ENCODE peak calls at places on chromosomes 7 and 10, in four cellular contexts. L, M, F and I are unnamed samples.

GRCh38 chr10:71302874-71303568 is 16.0 kb upstream of the SLC29A3 start:
- DNase-seq in M (peak), F (peak), L (peak), I (peak)

GRCh38 chr10:87862644-87863101 is 660 bp downstream of the KLLN start:
- DNase-seq in F (no peak), M (no peak), L (no peak), I (no peak)

GRCh38 chr10:123564631-123565030 is 101.5 kb upstream of the GPR26 start:
- DNase-seq in M (no peak), L (no peak), F (no peak), I (no peak)

GRCh38 chr7:154440656-154441055 is 388.5 kb downstream of the DPP6 start:
- DNase-seq in F (no peak), L (no peak), M (no peak), I (no peak)

GRCh38 chr7:16428182-16428581 is 6.8 kb upstream of the CRPPA start:
- DNase-seq in L (no peak), M (no peak), F (no peak), I (no peak)

GRCh38 chr10:30059209-30060107 is at the start of gene JCAD:
- DNase-seq in F (peak), M (peak), L (no peak), I (no peak)

GRCh38 chr7:14233026-14233897 is 243.8 kb upstream of the ETV1 start:
- DNase-seq in L (peak), M (peak), F (no peak), I (no peak)

GRCh38 chr10:13803566-13804554 is 217.1 kb downstream of the PRPF18 start:
- DNase-seq in L (peak), F (no peak), M (no peak), I (no peak)

GRCh38 chr10:16470747-16471146 is 33.9 kb downstream of the PTER start:
- DNase-seq in L (no peak), M (no peak), F (peak), I (no peak)

GRCh38 chr7:73840715-73841379 is 1.5 kb downstream of the METTL27 start:
- DNase-seq in L (no peak), M (no peak), F (no peak), I (no peak)

GRCh38 chr7:80771523-80771922 is 133.1 kb downstream of the CD36 start:
- DNase-seq in L (peak), M (peak), F (no peak), I (no peak)

GRCh38 chr10:133154996-133155778 is 4.8 kb upstream of the KNDC1 start:
- DNase-seq in F (no peak), L (no peak), M (no peak), I (no peak)

DNA sequence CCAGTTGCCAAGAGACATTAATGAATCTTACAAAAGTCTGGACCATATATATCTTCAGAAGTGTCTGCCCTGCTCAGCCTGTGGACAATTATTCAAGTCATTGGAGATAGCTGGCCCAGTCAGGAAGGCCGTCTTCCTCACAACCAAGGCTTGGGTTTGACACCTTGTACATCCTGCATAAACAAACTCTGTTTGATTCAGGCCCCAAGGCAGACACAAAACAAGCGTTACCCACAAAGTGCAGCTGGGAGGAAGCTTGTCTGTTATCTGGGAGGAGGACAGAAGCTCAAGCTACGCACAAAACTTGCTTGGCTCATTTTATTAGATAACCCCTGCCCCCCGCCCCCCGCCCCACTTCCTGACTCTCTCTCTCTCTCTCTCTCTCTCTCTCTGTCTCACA is 167.0 kb upstream of the WDR11 start:
- DNase-seq in F (peak), L (no peak), M (no peak), I (no peak)
- TF ChIP-seq CTCF in F (no peak), L (no peak), M (no peak), I (no peak)

DNA sequence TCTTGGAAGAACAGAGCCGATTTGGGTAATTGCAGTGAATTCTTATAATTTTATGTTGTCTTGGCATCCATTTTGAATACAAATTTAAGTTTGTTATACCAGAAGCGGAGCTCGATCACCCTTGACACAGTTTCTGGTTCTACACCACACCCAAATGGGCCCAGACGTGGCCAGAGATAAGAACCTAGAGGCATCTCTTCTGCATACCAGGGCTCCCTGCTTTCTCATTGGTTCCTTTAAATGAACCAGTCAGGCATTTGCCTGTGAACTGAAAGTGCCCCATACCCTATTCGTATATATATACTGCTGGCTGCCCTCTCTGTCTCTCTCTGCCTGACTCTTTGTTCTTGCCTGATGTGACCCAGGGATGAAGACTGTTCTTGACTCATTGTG is 35.0 kb downstream of the DNAJB9 start:
- DNase-seq in L (no peak), F (no peak), M (no peak), I (no peak)
- H3K4me2 ChIP-seq in L (no peak), F (no peak), M (no peak), I (no peak)

GRCh38 chr7:1236132-1236655 is 3.5 kb downstream of the UNCX start:
- DNase-seq in M (no peak), F (no peak), L (no peak), I (no peak)

GRCh38 chr7:1233328-1234048 is 816 bp downstream of the UNCX start:
- DNase-seq in L (no peak), F (no peak), M (no peak), I (no peak)

GRCh38 chr7:1234049-1234691 is 1.5 kb downstream of the UNCX start:
- DNase-seq in F (no peak), M (no peak), L (no peak), I (no peak)

GRCh38 chr7:1235501-1236131 is 2.9 kb downstream of the UNCX start:
- DNase-seq in L (no peak), M (no peak), F (no peak), I (no peak)

GRCh38 chr7:1234794-1235500 is 2.3 kb downstream of the UNCX start:
- DNase-seq in L (no peak), M (no peak), F (no peak), I (no peak)
- TF ChIP-seq EZH2 in L (peak), M (no peak), F (peak), I (no peak)

DNA sequence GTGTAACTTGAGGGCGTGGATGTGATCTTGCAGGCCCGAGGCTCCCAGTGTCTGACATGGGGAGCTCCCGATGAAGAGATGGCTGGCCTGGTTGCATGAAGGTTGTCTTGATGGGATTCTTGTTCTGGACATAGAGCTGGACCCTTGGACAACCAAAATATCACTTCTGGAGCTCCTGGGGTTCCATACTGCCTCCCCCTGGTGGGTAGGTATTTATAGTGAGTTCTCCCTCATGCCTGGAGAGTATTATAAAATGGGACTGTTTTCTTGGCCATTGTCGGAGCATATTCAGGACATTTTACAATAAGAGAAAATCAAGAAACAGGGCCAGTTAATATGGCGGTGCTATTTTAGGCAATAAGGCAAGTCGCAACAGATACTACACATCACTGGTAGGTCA is 32.6 kb upstream of the GIMAP8 start:
- DNase-seq in L (no peak), F (no peak), M (no peak), I (no peak)
- TF ChIP-seq CTCF in L (peak), F (no peak), M (no peak), I (peak)

GRCh38 chr10:75397571-75397921 is 4.0 kb downstream of the ZNF503 start:
- DNase-seq in M (no peak), L (peak), F (peak), I (no peak)

GRCh38 chr10:75395171-75395954 is 6.2 kb downstream of the ZNF503 start:
- DNase-seq in L (peak), M (peak), F (peak), I (no peak)

GRCh38 chr10:75396861-75397570 is 4.5 kb downstream of the ZNF503 start:
- DNase-seq in M (peak), F (peak), L (peak), I (no peak)

GRCh38 chr10:75398238-75398629 is 3.3 kb downstream of the ZNF503 start:
- DNase-seq in F (peak), L (no peak), M (no peak), I (no peak)

DNA sequence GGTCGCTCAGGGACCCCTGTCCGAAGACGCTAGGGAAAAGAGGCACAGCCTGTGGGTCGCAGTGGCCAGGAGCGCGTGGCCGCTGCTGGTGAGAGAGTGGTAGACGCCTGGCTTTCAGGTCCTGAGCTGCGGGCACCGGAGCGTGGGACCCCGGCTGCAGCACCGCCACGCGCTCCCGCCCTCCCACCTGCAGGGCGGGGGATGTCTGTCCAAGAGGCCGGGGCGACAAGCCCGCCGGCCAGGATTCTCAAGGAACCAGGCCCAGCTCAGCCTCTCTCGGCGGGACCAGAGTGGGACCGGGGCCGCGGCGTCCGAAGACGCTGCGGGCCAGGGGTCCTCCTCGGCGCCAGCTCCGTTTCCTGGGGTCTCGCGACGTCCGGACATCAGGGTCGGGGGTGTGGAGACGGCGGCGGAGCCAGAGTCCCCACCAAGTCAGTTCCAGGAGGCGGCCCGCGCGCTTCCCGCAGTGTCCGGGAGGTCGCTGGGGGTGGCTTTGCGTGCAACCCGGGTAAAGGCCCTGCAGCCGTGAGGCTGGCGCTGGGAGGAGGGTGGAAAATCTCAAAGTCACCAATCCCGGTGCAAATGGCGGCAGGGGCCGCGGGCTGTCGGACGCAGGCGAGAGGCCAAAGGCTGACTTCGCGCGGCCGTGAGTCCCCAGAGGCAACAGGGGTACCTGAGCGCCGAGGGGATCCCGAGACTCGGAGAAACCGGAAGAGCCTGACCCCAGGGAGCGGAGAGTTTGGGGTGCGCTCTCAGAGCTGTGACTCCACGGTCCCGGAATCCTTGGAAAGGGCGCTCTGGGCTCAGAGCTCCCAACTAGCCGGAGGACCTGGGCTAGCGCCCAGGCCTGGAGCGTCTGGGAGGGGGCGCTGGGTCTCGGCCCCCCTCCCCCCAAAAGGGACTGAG is 5.4 kb downstream of the ZNF503 start:
- DNase-seq in F (peak), M (peak), L (peak), I (no peak)
- H3K4me2 ChIP-seq in F (peak), M (peak), L (peak), I (peak)

DNA sequence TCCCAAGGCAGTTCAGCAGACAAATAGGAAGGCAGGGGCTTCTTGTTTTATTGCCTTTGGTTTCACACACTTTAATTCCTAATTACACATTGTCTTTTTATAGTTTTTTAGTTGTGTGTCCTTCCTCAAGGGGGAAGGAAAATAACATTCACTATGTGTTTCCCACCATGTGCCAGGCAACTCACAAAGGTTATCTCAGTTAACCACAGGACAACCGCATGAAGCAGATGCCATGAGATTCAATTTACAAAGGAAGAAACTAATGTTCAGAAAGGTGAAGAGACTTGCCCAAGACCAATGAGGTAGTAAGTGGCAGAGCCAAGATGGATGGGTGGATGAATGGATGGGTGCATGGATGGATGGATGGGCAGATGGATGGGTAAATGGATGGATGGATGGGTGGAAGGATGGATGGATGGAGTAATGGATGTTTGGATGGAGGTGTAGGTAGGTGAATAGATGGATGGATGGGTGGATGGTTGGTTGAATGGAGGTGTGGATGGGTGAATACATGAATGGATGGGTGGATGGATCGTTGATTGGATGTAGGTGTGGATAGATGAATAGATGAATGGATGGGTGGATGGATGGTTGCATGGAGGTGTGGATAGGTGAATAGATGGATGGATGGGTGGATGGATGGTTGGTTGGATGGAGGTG is 77.9 kb downstream of the ARHGAP22 start:
- DNase-seq in M (no peak), F (no peak), L (peak), I (no peak)
- TF ChIP-seq EZH2 in M (no peak), F (no peak), L (no peak), I (no peak)

GRCh38 chr7:876077-876971 is at the start of gene GET4:
- DNase-seq in F (peak), M (peak), L (peak), I (peak)
- TF ChIP-seq CTCF in F (peak), M (peak), L (peak), I (no peak)

GRCh38 chr10:124574456-124575070 is 112.9 kb downstream of the LHPP start:
- DNase-seq in F (no peak), L (no peak), M (no peak), I (no peak)

GRCh38 chr10:124575107-124576035 is 113.7 kb downstream of the LHPP start:
- DNase-seq in F (no peak), M (no peak), L (no peak), I (no peak)

GRCh38 chr10:124577651-124578050 is 116.0 kb downstream of the LHPP start:
- DNase-seq in L (no peak), F (no peak), M (no peak), I (no peak)

GRCh38 chr10:124578231-124579002 is 116.8 kb downstream of the LHPP start:
- DNase-seq in F (no peak), M (no peak), L (no peak), I (no peak)

GRCh38 chr10:124576526-124577420 is 115.2 kb downstream of the LHPP start:
- DNase-seq in M (no peak), F (no peak), L (no peak), I (no peak)
- H3K4me2 ChIP-seq in M (no peak), F (no peak), L (no peak), I (no peak)